ENCODE peak calls at places on chromosomes 12 and 14, in six cellular contexts. O is cardiac muscle cell, C is gastrocnemius medialis, P is GM12864, A is breast epithelium, Z is lower leg skin. H is an unnamed sample.

GRCh38 chr14:20658246-20658645 is 16.8 kb upstream of the OR6S1 start:
- DNase-seq in O (no peak), C (no peak), P (no peak), A (no peak), Z (no peak), H (no peak)

GRCh38 chr14:104367811-104368750 is 211.5 kb upstream of the C14orf180 start:
- DNase-seq in O (no peak), C (no peak), P (no peak), A (no peak), Z (no peak), H (no peak)

GRCh38 chr12:51238037-51238509 is 553 bp upstream of the DAZAP2 start:
- DNase-seq in O (no peak), C (no peak), P (peak), A (no peak), Z (peak), H (no peak)

GRCh38 chr14:74910556-74910955 is 12.5 kb downstream of the RPS6KL1 start:
- DNase-seq in O (no peak), C (no peak), P (no peak), A (no peak), Z (no peak), H (no peak)

GRCh38 chr12:31265722-31266121 is 60.2 kb downstream of the SINHCAF start:
- DNase-seq in O (no peak), C (no peak), P (no peak), A (no peak), Z (no peak), H (no peak)

GRCh38 chr12:68557011-68557715 is 53.5 kb upstream of the RAP1B start:
- DNase-seq in O (peak), C (no peak), P (no peak), A (no peak), Z (no peak), H (peak)

GRCh38 chr14:51880810-51881580 is 20.6 kb downstream of the GNG2 start:
- DNase-seq in O (peak), C (peak), P (no peak), A (no peak), Z (no peak), H (peak)

GRCh38 chr14:80678436-80678835 is 263.1 kb downstream of the CEP128 start:
- DNase-seq in O (no peak), C (no peak), P (no peak), A (no peak), Z (no peak), H (no peak)

GRCh38 chr12:54749191-54749818 is 101.1 kb upstream of the DCD start:
- DNase-seq in O (peak), C (no peak), P (peak), A (no peak), Z (no peak), H (peak)

GRCh38 chr12:87806310-87806709 is 222.9 kb downstream of the C12orf50 start:
- DNase-seq in O (no peak), C (no peak), P (no peak), A (no peak), Z (no peak), H (no peak)

GRCh38 chr14:68683326-68683725 is 109.5 kb downstream of the ZFP36L1 start:
- DNase-seq in O (peak), C (no peak), P (no peak), A (no peak), Z (no peak), H (peak)

GRCh38 chr14:61211476-61212262 is 69.5 kb downstream of the TMEM30B start:
- DNase-seq in O (no peak), C (no peak), P (no peak), A (no peak), Z (no peak), H (no peak)

GRCh38 chr14:90005939-90006530 is 50.3 kb downstream of the TDP1 start:
- DNase-seq in O (no peak), C (no peak), P (no peak), A (no peak), Z (no peak), H (no peak)

GRCh38 chr12:132456186-132456943 is 33.6 kb upstream of the FBRSL1 start:
- DNase-seq in O (no peak), C (no peak), P (no peak), A (no peak), Z (no peak), H (no peak)

GRCh38 chr12:75960954-75961661 is 70.5 kb downstream of the PHLDA1 start:
- DNase-seq in O (no peak), C (no peak), P (no peak), A (no peak), Z (no peak), H (no peak)

GRCh38 chr12:127334924-127335644 is 931.9 kb upstream of the TMEM132C start:
- DNase-seq in O (no peak), C (no peak), P (no peak), A (no peak), Z (no peak), H (no peak)

GRCh38 chr14:92037989-92038388 is 1.9 kb downstream of the TRIP11 start:
- DNase-seq in O (no peak), C (no peak), P (no peak), A (no peak), Z (no peak), H (no peak)

GRCh38 chr12:47438175-47438574 is 267.7 kb downstream of the RPAP3 start:
- DNase-seq in O (no peak), C (no peak), P (no peak), A (no peak), Z (no peak), H (no peak)

GRCh38 chr14:47919994-47920393 is 244.6 kb upstream of the MDGA2 start:
- DNase-seq in O (no peak), C (no peak), P (no peak), A (no peak), Z (no peak), H (no peak)

GRCh38 chr14:97703006-97703760 is 906.0 kb downstream of the VRK1 start:
- DNase-seq in O (no peak), C (no peak), P (no peak), A (no peak), Z (no peak), H (no peak)

GRCh38 chr14:97704316-97704715 is 907.1 kb downstream of the VRK1 start:
- DNase-seq in O (no peak), C (no peak), P (no peak), A (no peak), Z (no peak), H (no peak)

GRCh38 chr14:97697772-97698171 is 900.6 kb downstream of the VRK1 start:
- DNase-seq in O (no peak), C (no peak), P (no peak), A (no peak), Z (no peak), H (no peak)

GRCh38 chr14:97699026-97699425 is 901.8 kb downstream of the VRK1 start:
- DNase-seq in O (no peak), C (no peak), P (no peak), A (no peak), Z (no peak), H (no peak)
- H3K4me3 ChIP-seq in O (no peak), C (no peak), P (no peak), A (no peak), Z (no peak), H (no peak)

GRCh38 chr14:22185191-22185590 is 403.8 kb downstream of the DAD1 start:
- DNase-seq in O (peak), C (no peak), P (no peak), A (no peak), Z (no peak), H (no peak)
- TF ChIP-seq CTCF in O (no peak), C (no peak), P (no peak), A (no peak), Z (no peak), H (no peak)

DNA sequence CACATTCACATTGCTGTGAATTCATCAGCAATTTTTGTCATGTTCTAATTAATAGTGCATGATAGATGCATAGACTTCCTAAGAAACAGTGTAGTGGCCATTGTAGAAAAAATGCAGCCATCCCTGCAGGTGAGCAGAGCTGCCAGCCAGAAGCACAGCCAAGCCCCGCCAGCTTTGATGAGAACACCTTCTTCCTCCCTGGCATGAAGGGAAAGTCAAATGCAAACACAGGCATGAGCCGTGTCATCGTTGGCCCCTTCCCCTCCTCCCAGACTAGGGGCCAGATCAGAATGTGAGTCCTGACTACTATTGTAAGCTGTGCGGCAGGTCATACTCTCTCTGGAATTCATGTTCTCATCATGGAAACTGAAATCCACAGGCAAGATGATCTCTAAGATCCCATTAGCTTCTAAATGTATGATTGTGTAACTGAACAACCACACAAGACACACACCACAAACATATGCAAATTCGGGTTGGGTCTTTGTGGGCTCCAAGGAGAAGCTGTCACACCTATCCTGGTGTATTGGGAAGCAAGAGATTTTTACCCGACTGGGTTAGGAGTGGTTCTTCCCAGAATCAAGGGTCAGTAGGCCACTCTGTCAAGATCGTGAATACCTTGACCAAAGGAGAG is 2.8 kb upstream of the AQP2 start:
- DNase-seq in O (no peak), C (no peak), P (no peak), A (peak), Z (no peak), H (no peak)
- H3K4me3 ChIP-seq in O (no peak), C (no peak), P (no peak), A (no peak), Z (no peak), H (no peak)

GRCh38 chr14:102323102-102323501 is 3.6 kb downstream of the ZNF839 start:
- DNase-seq in O (peak), C (peak), P (no peak), A (peak), Z (peak), H (peak)
- TF ChIP-seq CTCF in O (peak), C (peak), P (peak), A (peak), Z (no peak), H (peak)

GRCh38 chr12:3753549-3754284 is 808 bp upstream of the CRACR2A start:
- DNase-seq in O (peak), C (peak), P (no peak), A (no peak), Z (no peak), H (peak)
- H3K4me3 ChIP-seq in O (no peak), C (peak), P (peak), A (peak), Z (no peak), H (peak)

DNA sequence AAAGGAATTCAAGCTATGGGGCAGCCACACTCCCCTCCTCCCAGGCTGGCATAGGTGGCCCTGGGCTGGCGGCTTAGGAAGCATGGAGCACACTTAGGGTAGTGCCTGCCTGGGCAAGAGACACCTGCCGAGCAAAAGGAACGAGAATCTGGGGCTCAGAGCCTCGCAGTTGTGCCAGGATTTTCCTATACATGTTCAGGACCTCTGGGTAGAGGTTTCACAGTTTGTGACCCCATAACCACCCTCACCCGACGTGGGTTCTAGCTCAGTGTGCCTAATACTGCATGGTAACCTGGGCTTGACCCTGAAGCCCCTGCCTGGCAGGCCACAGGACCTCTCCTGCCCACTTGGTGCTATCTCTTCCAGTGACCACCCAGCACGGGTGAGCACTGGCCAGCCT is 99.5 kb downstream of the FBXL14 start:
- DNase-seq in O (no peak), C (no peak), P (no peak), A (no peak), Z (no peak), H (no peak)
- TF ChIP-seq CTCF in O (no peak), C (no peak), P (no peak), A (no peak), Z (no peak), H (no peak)

GRCh38 chr12:92136883-92137582 is 8.6 kb downstream of the BTG1 start:
- DNase-seq in O (peak), C (no peak), P (no peak), A (no peak), Z (no peak), H (peak)
- H3K4me3 ChIP-seq in O (peak), C (peak), P (peak), A (peak), Z (no peak), H (no peak)

H was measured in AG10803.